ENCODE peak calls at places on chromosomes 3 and 15, in seven cellular contexts. L, O, K, P, M, Z and X are unnamed samples. For H3K9me3 and H3K27me3, the result is how much of the 10 kb centered on the place peaks cover.

GRCh38 chr3:111831840-111832239 is 27.2 kb upstream of the PHLDB2 start:
- DNase-seq in L (peak), O (no peak), K (no peak), P (no peak), M (no peak), Z (no peak), X (no peak)

GRCh38 chr3:47542614-47543173 is 29.2 kb upstream of the ELP6 start:
- DNase-seq in L (no peak), O (no peak), K (no peak), P (no peak), M (no peak), Z (no peak), X (peak)

GRCh38 chr3:66500575-66501482 is at the start of gene LRIG1:
- DNase-seq in L (peak), O (peak), K (peak), P (peak), M (peak), Z (peak), X (peak)

GRCh38 chr3:126468028-126468891 is 7.4 kb downstream of the ZXDC start:
- DNase-seq in L (no peak), O (no peak), K (no peak), P (peak), M (no peak), Z (no peak), X (no peak)

GRCh38 chr15:99644913-99645549 is 79.2 kb downstream of the MEF2A start:
- DNase-seq in L (no peak), O (no peak), K (no peak), P (no peak), M (no peak), Z (no peak), X (no peak)

GRCh38 chr15:68697711-68698690 is 119.2 kb downstream of the CORO2B start:
- DNase-seq in L (no peak), O (no peak), K (no peak), P (no peak), M (no peak), Z (no peak), X (no peak)

GRCh38 chr3:13167064-13167743 is 94.0 kb upstream of the IQSEC1 start:
- DNase-seq in L (no peak), O (no peak), K (no peak), P (no peak), M (no peak), Z (no peak), X (no peak)

GRCh38 chr15:65639509-65639908 is 17.8 kb downstream of the SLC24A1 start:
- DNase-seq in L (no peak), O (no peak), K (no peak), P (no peak), M (no peak), Z (no peak), X (no peak)

GRCh38 chr15:29151111-29151857 is 118.3 kb downstream of the NSMCE3 start:
- DNase-seq in L (no peak), O (no peak), K (no peak), P (no peak), M (no peak), Z (no peak), X (no peak)
- H3K4me3 ChIP-seq in L (no peak), O (no peak), K (no peak), P (no peak), M (no peak), Z (no peak), X (no peak)

GRCh38 chr3:180223268-180223667 is 186.5 kb upstream of the PEX5L start:
- DNase-seq in L (peak), O (no peak), K (no peak), P (no peak), M (no peak), Z (no peak), X (no peak)

GRCh38 chr3:180229113-180229512 is 192.4 kb upstream of the PEX5L start:
- DNase-seq in L (peak), O (no peak), K (no peak), P (no peak), M (no peak), Z (no peak), X (no peak)
- H3K9me3 ChIP-seq in L (half or more), O (under half), K (under half), P (under half), M (under half), Z (under half), X (under half)

GRCh38 chr15:38072007-38072506 is 137.6 kb downstream of the TMCO5A start:
- DNase-seq in L (no peak), O (peak), K (no peak), P (no peak), M (no peak), Z (peak), X (no peak)
- H3K27me3 ChIP-seq in L (under half), O (under half), K (under half), P (under half), M (under half), Z (under half), X (under half)

DNA sequence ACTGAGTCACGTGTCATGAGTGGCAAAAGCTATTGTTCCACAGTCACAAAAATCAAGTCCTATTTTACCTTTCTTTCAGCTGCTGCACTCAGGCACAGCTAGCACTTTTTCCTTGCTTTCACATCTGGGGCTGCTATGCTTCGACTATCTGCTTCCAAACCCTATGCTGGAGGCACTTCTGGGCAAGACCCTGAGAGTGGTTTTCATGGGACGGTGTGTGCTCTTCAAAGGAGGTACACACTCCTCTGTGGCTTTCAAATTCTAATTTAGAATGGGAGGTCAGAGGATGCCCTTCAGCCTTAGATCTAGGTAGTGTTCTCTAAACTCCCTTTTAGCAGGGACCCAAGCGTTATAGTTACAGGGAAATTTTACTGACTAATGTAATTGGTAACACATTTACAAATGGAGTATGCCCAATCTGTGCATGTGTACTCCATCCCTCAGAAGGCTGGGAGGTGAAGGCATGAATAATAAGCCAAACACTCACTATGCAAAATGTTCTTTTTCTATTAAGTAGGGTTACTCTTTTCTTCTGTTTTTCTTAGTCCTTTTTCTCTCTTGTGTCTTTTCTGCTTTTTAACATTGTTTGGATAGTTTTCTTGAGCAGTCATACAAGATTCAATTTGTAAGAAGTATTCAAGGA is 188.3 kb downstream of the LSAMP start:
- DNase-seq in L (no peak), O (no peak), K (no peak), P (no peak), M (no peak), Z (no peak), X (no peak)
- H3K4me3 ChIP-seq in L (no peak), O (no peak), K (no peak), P (no peak), M (no peak), Z (no peak), X (no peak)

GRCh38 chr15:25188051-25188450 is 233.3 kb downstream of the SNRPN start:
- DNase-seq in L (no peak), O (no peak), K (no peak), P (no peak), M (no peak), Z (no peak), X (no peak)
- H3K9me3 ChIP-seq in L (under half), O (under half), K (under half), P (under half), M (under half), Z (under half), X (under half)

GRCh38 chr3:32897981-32898623 is 53.3 kb upstream of the CCR4 start:
- DNase-seq in L (no peak), O (no peak), K (no peak), P (no peak), M (no peak), Z (no peak), X (no peak)

GRCh38 chr3:32896143-32896542 is 55.3 kb upstream of the CCR4 start:
- DNase-seq in L (no peak), O (no peak), K (no peak), P (no peak), M (no peak), Z (no peak), X (no peak)

GRCh38 chr3:32899265-32899664 is 52.2 kb upstream of the CCR4 start:
- DNase-seq in L (no peak), O (no peak), K (no peak), P (no peak), M (no peak), Z (no peak), X (no peak)

GRCh38 chr3:32895701-32896100 is 55.7 kb upstream of the CCR4 start:
- DNase-seq in L (no peak), O (no peak), K (no peak), P (no peak), M (no peak), Z (no peak), X (no peak)

GRCh38 chr3:32897202-32897601 is 54.2 kb upstream of the CCR4 start:
- DNase-seq in L (no peak), O (no peak), K (no peak), P (no peak), M (no peak), Z (no peak), X (no peak)
- H3K27me3 ChIP-seq in L (under half), O (under half), K (under half), P (under half), M (under half), Z (under half), X (under half)